ENCODE peak calls at places on chromosomes 4 and X, in eight cellular contexts. M is HFFc6; X is AG09319; G is stimulated activated CD4-positive, alpha-beta T cell treated with anti-CD3 and anti-CD28 coated beads, Interleukin-2, amount 100 ng/mL, for 48 hours; E is M059J; U is psoas muscle; N is Panc1; D is transverse colon. C is an unnamed sample.

GRCh38 chr4:11805837-11806236 is 377.1 kb upstream of the HS3ST1 start:
- DNase-seq in U (no peak), X (no peak), G (no peak), E (peak), M (no peak), D (no peak), N (peak), C (peak)

GRCh38 chr4:1575418-1576199 is 108.5 kb downstream of the FAM53A start:
- DNase-seq in G (no peak), M (no peak), D (no peak), U (peak), N (no peak), X (no peak), E (no peak), C (no peak)

GRCh38 chr4:22385615-22386014 is 130.3 kb downstream of the ADGRA3 start:
- DNase-seq in E (peak), D (no peak), M (peak), U (no peak), N (peak), X (peak), G (no peak), C (peak)

GRCh38 chr4:38603652-38604051 is 60.3 kb upstream of the KLF3 start:
- DNase-seq in M (no peak), X (no peak), D (no peak), G (no peak), E (no peak), N (no peak), U (no peak), C (no peak)

GRCh38 chrX:152878976-152879755 is 18.7 kb upstream of the ZNF185 start:
- DNase-seq in D (no peak), E (no peak), X (no peak), G (no peak), M (no peak), U (no peak), N (no peak), C (peak)

GRCh38 chr4:5941601-5942000 is 48.7 kb upstream of the CRMP1 start:
- DNase-seq in G (no peak), M (no peak), U (no peak), X (no peak), D (no peak), N (no peak), E (no peak), C (no peak)

GRCh38 chr4:119299221-119300071 is 22.5 kb downstream of the FABP2 start:
- DNase-seq in E (peak), M (no peak), G (no peak), U (no peak), X (no peak), D (no peak), N (no peak), C (peak)

GRCh38 chr4:115113382-115114106 is at the start of gene NDST4:
- DNase-seq in U (no peak), M (no peak), D (no peak), E (peak), X (no peak), N (no peak), G (no peak), C (peak)

GRCh38 chr4:89419121-89419695 is 111.6 kb upstream of the GPRIN3 start:
- DNase-seq in M (no peak), U (no peak), N (no peak), G (no peak), E (no peak), D (no peak), X (no peak), C (no peak)

GRCh38 chrX:1111543-1112300 is 100.7 kb downstream of the CRLF2 start:
- DNase-seq in G (no peak), D (no peak), X (no peak), M (no peak), U (no peak), E (no peak), N (no peak), C (no peak)

GRCh38 chr4:76733380-76733779 is 164.6 kb downstream of the SOWAHB start:
- DNase-seq in D (peak), M (no peak), U (no peak), G (no peak), X (no peak), E (peak), N (no peak), C (peak)

GRCh38 chr4:27270435-27270834 is 409.8 kb downstream of the STIM2 start:
- DNase-seq in N (no peak), M (no peak), G (no peak), X (no peak), E (no peak), D (no peak), U (no peak), C (peak)

GRCh38 chr4:57039345-57039744 is 60.6 kb downstream of the POLR2B start:
- DNase-seq in M (no peak), D (no peak), N (no peak), U (no peak), E (no peak), G (no peak), X (no peak), C (peak)

GRCh38 chr4:180860136-180860720 is 1383.0 kb upstream of the TENM3 start:
- DNase-seq in N (no peak), M (no peak), G (no peak), U (no peak), E (no peak), D (no peak), X (no peak), C (no peak)

GRCh38 chr4:1727117-1728031 is 6.1 kb downstream of the TACC3 start:
- DNase-seq in E (peak), G (no peak), M (peak), U (peak), N (no peak), D (peak), X (no peak), C (peak)

GRCh38 chrX:48616575-48616974 is 19.3 kb downstream of the WDR13 start:
- DNase-seq in M (no peak), U (no peak), N (no peak), X (no peak), E (no peak), D (no peak), G (no peak), C (no peak)

GRCh38 chr4:127406187-127406586 is 226.6 kb upstream of the INTU start:
- DNase-seq in E (no peak), X (no peak), M (no peak), G (no peak), U (no peak), N (no peak), D (no peak), C (no peak)

GRCh38 chrX:107712231-107713204 is 63.1 kb downstream of the TSC22D3 start:
- DNase-seq in X (no peak), E (peak), U (peak), D (peak), M (no peak), G (no peak), N (no peak), C (peak)

GRCh38 chr4:86965019-86965976 is 30.5 kb downstream of the AFF1 start:
- DNase-seq in U (no peak), N (no peak), E (no peak), M (no peak), X (no peak), D (no peak), G (no peak), C (no peak)

GRCh38 chr4:123786955-123787354 is 390.4 kb downstream of the SPRY1 start:
- DNase-seq in D (peak), E (peak), G (no peak), M (no peak), N (no peak), U (peak), X (no peak), C (peak)

GRCh38 chr4:182895791-182896292 is 21.3 kb downstream of the DCTD start:
- DNase-seq in X (no peak), E (no peak), M (no peak), N (no peak), U (no peak), G (no peak), D (peak), C (no peak)

GRCh38 chrX:118216488-118216887 is 99.9 kb upstream of the KLHL13 start:
- DNase-seq in G (no peak), E (no peak), U (no peak), X (no peak), N (no peak), M (no peak), D (peak), C (no peak)

GRCh38 chr4:90171491-90171890 is 44.3 kb downstream of the CCSER1 start:
- DNase-seq in G (no peak), E (no peak), M (no peak), N (no peak), D (no peak), X (no peak), U (no peak), C (no peak)

GRCh38 chr4:129362685-129363274 is 266.8 kb downstream of the C4orf33 start:
- DNase-seq in D (peak), M (peak), U (peak), X (peak), G (peak), N (peak), E (peak), C (peak)

GRCh38 chr4:108953941-108954340 is 191.1 kb upstream of the ETNPPL start:
- DNase-seq in E (no peak), M (no peak), D (no peak), G (no peak), N (no peak), U (no peak), X (no peak), C (no peak)

GRCh38 chrX:23919706-23920320 is 12.0 kb downstream of the CXorf58 start:
- DNase-seq in E (no peak), X (no peak), M (no peak), U (no peak), N (no peak), D (no peak), G (no peak), C (peak)

GRCh38 chr4:101419324-101420135 is 72.2 kb upstream of the PPP3CA start:
- DNase-seq in D (peak), E (peak), M (no peak), X (no peak), U (no peak), N (no peak), G (no peak), C (no peak)

C was measured in MCF 10A.